ENCODE peak calls at places on chromosomes 11 and 22, in seven cellular contexts. A is MM.1S, W is thyroid gland, G is PC-9, B is endodermal cell, C is brain microvascular endothelial cell, V is colonic mucosa. E is an unnamed sample.

GRCh38 chr11:94768602-94769511 is 701 bp downstream of the AMOTL1 start:
- DNase-seq in B (peak), W (peak), C (no peak), A (peak), G (no peak), V (no peak), E (peak)

GRCh38 chr11:17595526-17596309 is 48.7 kb downstream of the OTOG start:
- DNase-seq in V (peak), G (no peak), W (no peak), C (no peak), B (no peak), A (no peak), E (no peak)

GRCh38 chr22:42443240-42444059 is 11.2 kb upstream of the NFAM1 start:
- DNase-seq in G (no peak), V (no peak), B (no peak), W (no peak), A (no peak), C (no peak), E (no peak)

GRCh38 chr11:34773826-34774225 is 142.4 kb downstream of the APIP start:
- DNase-seq in V (no peak), W (no peak), B (no peak), G (peak), C (no peak), A (no peak), E (no peak)

GRCh38 chr11:128361451-128362020 is 225.8 kb downstream of the ETS1 start:
- DNase-seq in C (peak), B (no peak), V (no peak), W (no peak), A (peak), G (no peak), E (no peak)

GRCh38 chr11:28836285-28837081 is 728.3 kb downstream of the METTL15 start:
- DNase-seq in A (no peak), W (no peak), G (peak), B (no peak), V (no peak), C (peak), E (no peak)

GRCh38 chr11:70434813-70435300 is 36.5 kb downstream of the CTTN start:
- DNase-seq in A (no peak), W (no peak), B (no peak), V (no peak), C (no peak), G (no peak), E (no peak)

GRCh38 chr11:77705195-77705876 is 67.7 kb upstream of the CLNS1A start:
- DNase-seq in B (no peak), V (no peak), G (peak), A (no peak), C (peak), W (no peak), E (no peak)

GRCh38 chr11:124898711-124899110 is 1.0 kb upstream of the ROBO4 start:
- DNase-seq in A (no peak), C (no peak), B (peak), W (no peak), G (no peak), V (no peak), E (peak)

GRCh38 chr11:43360361-43361032 is 1.8 kb downstream of the TTC17 start:
- DNase-seq in A (no peak), V (no peak), B (no peak), C (no peak), G (no peak), W (no peak), E (no peak)

GRCh38 chr22:44184006-44184405 is 3.3 kb downstream of the PARVG start:
- DNase-seq in G (no peak), C (no peak), A (no peak), V (no peak), B (no peak), W (no peak), E (no peak)

GRCh38 chr11:2779499-2779980 is 79.7 kb upstream of the KCNQ1OT1 start:
- DNase-seq in W (no peak), G (no peak), V (no peak), A (no peak), B (peak), C (no peak), E (no peak)

GRCh38 chr11:14413307-14414072 is 54.5 kb upstream of the RRAS2 start:
- DNase-seq in W (no peak), A (no peak), G (no peak), V (no peak), C (peak), B (peak), E (no peak)

GRCh38 chr11:68412593-68413475 is 47.7 kb upstream of the PPP6R3 start:
- DNase-seq in B (no peak), G (no peak), C (no peak), A (no peak), V (no peak), W (no peak), E (no peak)

GRCh38 chr11:6635082-6635932 is 16.1 kb upstream of the TPP1 start:
- DNase-seq in V (peak), A (no peak), G (no peak), W (no peak), C (no peak), B (no peak), E (peak)

GRCh38 chr22:17095538-17095937 is 10.7 kb downstream of the IL17RA start:
- DNase-seq in A (no peak), B (peak), C (no peak), V (no peak), G (no peak), W (no peak), E (no peak)

GRCh38 chr11:119339581-119340334 is 925 bp downstream of the C1QTNF5 start:
- DNase-seq in B (peak), W (peak), C (no peak), G (no peak), A (no peak), V (peak), E (peak)

GRCh38 chr22:19912236-19912999 is 29.2 kb upstream of the COMT start:
- DNase-seq in B (peak), W (peak), C (no peak), V (no peak), G (no peak), A (no peak), E (no peak)

GRCh38 chr11:101567086-101567485 is 16.7 kb downstream of the TRPC6 start:
- DNase-seq in A (no peak), C (no peak), W (no peak), B (peak), G (no peak), V (no peak), E (no peak)

GRCh38 chr11:68968306-68969255 is 12.2 kb downstream of the MRGPRD start:
- DNase-seq in C (no peak), G (no peak), B (no peak), W (no peak), A (no peak), V (no peak), E (peak)

DNA sequence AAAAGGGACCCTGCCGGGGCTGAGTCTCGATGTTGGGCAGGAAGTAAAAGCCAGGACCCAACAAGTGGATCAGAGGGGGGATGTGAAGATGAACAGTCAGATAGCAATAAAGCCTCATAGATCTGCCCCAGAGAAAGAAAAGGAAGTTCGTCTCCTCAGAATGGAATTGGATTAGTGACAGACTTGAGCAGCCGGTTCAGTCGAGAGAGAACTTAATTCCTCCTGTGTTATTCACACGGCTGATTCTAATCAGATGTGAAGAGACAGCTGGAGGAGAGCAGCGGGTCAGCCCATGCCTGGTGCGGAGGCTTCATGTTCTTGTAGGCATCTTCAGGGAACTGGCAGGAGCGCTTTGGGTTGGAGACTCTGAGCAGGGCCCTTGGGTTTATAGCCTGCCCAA is 29.3 kb upstream of the CABP7 start:
- DNase-seq in A (no peak), V (no peak), G (peak), B (no peak), C (no peak), W (no peak), E (no peak)
- H3K27ac ChIP-seq in A (no peak), V (no peak), G (no peak), B (no peak), C (no peak), W (no peak), E (no peak)

GRCh38 chr11:61955031-61955415 is 4.9 kb downstream of the BEST1 start:
- DNase-seq in A (no peak), B (peak), C (peak), G (peak), W (peak), V (peak), E (peak)
- H3K4me3 ChIP-seq in A (no peak), B (no peak), C (peak), G (peak), W (no peak), V (peak), E (peak)

GRCh38 chr11:44727114-44727372 is 281 bp downstream of the TSPAN18 start:
- DNase-seq in W (no peak), B (peak), V (no peak), C (no peak), A (no peak), G (no peak), E (no peak)

GRCh38 chr11:44728085-44728410 is 1.3 kb downstream of the TSPAN18 start:
- DNase-seq in C (no peak), W (no peak), V (no peak), B (no peak), G (no peak), A (no peak), E (no peak)

GRCh38 chr11:44726278-44727113 is at the start of gene TSPAN18:
- DNase-seq in C (no peak), W (peak), B (peak), G (no peak), V (peak), A (peak), E (peak)

GRCh38 chr11:44728491-44728910 is 1.7 kb downstream of the TSPAN18 start:
- DNase-seq in W (no peak), B (peak), A (no peak), C (no peak), V (no peak), G (no peak), E (peak)

DNA sequence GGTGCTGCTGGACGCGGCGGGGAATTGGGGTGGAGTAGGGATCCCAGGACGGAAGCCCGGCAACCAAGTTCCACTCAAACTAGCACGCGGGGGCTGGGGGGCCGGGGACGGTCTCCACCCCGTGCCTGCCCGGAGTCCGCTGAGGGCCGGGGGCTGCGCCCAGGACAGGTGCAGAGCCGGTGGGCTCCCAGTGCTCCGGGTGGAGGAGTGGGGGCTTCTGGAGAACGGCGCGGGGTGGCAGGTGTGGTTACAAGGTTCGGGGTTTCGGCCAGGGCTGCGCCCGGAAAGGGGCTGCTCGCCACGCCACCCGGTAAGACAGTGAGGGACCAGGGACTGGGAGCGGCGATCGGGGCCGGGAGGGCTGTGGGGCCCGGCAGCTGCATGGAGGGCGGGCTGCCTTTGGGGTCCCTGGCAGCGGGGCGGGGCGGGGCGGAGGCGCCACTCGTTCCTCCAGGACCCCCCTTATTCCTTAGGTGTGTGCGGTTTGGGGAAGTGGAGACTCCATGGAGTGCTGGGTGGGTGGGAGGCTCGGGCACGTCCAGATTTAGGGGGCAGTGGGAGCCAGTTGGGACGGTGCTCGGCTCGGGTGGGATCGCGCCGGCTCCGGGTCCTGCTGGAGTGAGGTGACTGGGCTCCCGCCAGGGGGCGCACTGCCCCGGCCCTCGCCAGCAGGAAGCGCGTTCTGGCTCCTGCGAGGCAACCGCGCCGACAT is 767 bp downstream of the TSPAN18 start:
- DNase-seq in W (peak), C (peak), B (peak), G (no peak), V (peak), A (peak), E (peak)
- H3K27ac ChIP-seq in W (peak), C (no peak), B (peak), G (no peak), V (no peak), A (no peak), E (peak)

GRCh38 chr11:73969091-73969490 is 13.6 kb downstream of the UCP2 start:
- DNase-seq in C (no peak), G (peak), V (no peak), W (no peak), A (no peak), B (no peak), E (no peak)
- H3K4me3 ChIP-seq in C (no peak), G (no peak), V (no peak), W (no peak), A (no peak), B (no peak), E (no peak)

DNA sequence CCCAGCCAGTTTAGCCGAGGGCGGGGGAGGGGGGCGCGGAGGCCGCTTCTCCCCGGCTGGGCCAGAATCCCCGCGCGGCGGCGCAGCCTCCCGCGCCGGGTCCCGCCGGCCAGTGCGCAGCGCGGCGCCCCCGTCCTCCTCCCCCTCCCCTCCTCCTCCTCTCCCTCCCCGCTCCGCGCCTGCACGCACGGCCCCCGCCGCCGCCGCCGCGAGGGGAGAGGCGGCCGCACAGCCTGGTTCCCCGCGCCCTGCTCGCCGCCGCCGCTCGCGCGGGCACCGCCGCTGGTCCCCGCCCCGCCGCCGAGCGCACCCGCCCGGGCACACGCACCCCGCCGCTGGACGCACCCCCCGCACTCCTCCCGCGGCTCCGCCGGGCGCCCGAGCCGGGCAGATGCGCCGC is at the start of gene FLRT1:
- DNase-seq in B (no peak), V (no peak), A (no peak), G (no peak), C (no peak), W (peak), E (no peak)
- H3K27ac ChIP-seq in B (no peak), V (no peak), A (no peak), G (no peak), C (no peak), W (peak), E (peak)

DNA sequence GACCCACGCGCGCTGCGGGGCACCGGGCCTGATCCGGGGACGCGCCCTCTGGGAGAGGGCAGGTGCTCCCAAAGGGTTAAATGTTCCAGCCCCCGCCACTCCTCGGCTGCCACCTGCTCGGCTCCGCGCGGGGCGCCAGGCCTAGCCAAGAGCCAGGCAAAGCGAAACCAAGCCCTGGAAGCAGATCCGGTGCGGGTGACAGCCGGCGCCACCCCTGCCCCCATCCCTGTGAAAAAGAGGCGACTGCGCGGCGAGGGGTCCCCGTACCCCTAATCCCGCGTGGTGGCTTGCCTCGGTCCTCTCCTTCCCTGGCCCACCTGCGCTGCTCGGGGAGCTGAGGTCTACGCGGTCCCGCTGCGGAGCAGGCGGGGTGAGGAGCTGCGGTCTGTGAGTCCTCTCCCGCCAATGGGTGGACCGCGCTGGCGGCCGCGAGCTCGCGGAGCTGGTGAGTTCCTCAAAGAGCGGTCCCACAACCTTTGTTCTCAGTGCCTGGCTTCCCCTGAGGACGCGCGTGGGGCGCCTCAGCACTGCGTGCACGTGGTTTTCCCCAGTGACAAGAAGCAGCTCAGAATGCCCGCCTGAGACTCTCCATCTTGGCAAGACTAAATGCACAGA is at the start of gene ME3:
- DNase-seq in A (peak), V (peak), C (no peak), G (peak), B (peak), W (peak), E (peak)
- H3K4me3 ChIP-seq in A (peak), V (peak), C (peak), G (peak), B (peak), W (peak), E (peak)

GRCh38 chr11:60936467-60937143 is 12.3 kb downstream of the TMEM132A start:
- DNase-seq in W (no peak), V (no peak), G (peak), B (no peak), A (no peak), C (no peak), E (peak)
- H3K27ac ChIP-seq in W (peak), V (no peak), G (no peak), B (no peak), A (no peak), C (no peak), E (peak)

GRCh38 chr11:117816846-117817212 is 7.7 kb downstream of the FXYD2 start:
- DNase-seq in G (no peak), W (no peak), B (peak), C (no peak), V (no peak), A (no peak), E (no peak)
- H3K4me3 ChIP-seq in G (no peak), W (no peak), B (peak), C (no peak), V (no peak), A (no peak), E (peak)

GRCh38 chr11:134049303-134049702 is 19.6 kb upstream of the JAM3 start:
- DNase-seq in V (no peak), G (no peak), C (no peak), A (no peak), B (no peak), W (no peak), E (no peak)

GRCh38 chr11:134052988-134053945 is 15.6 kb upstream of the JAM3 start:
- DNase-seq in W (no peak), B (peak), G (no peak), V (no peak), C (no peak), A (no peak), E (no peak)

GRCh38 chr11:134052395-134052987 is 16.4 kb upstream of the JAM3 start:
- DNase-seq in A (no peak), W (no peak), V (no peak), C (no peak), B (no peak), G (no peak), E (no peak)

GRCh38 chr11:134048028-134048427 is 20.8 kb upstream of the JAM3 start:
- DNase-seq in C (no peak), G (no peak), W (no peak), B (no peak), A (no peak), V (no peak), E (no peak)

GRCh38 chr11:134050541-134051383 is 18.1 kb upstream of the JAM3 start:
- DNase-seq in A (peak), B (peak), V (peak), G (no peak), W (peak), C (peak), E (peak)
- H3K27ac ChIP-seq in A (no peak), B (no peak), V (peak), G (no peak), W (no peak), C (no peak), E (no peak)

GRCh38 chr22:49670610-49671330 is 156.9 kb downstream of the BRD1 start:
- DNase-seq in W (no peak), G (no peak), B (peak), C (no peak), V (no peak), A (no peak), E (peak)

GRCh38 chr22:49673048-49673447 is 154.6 kb downstream of the BRD1 start:
- DNase-seq in C (no peak), B (peak), G (no peak), V (no peak), A (no peak), W (no peak), E (no peak)

GRCh38 chr22:49671331-49672012 is 156.2 kb downstream of the BRD1 start:
- DNase-seq in B (peak), C (no peak), A (no peak), V (no peak), G (no peak), W (no peak), E (no peak)

GRCh38 chr22:49674479-49674830 is 153.2 kb downstream of the BRD1 start:
- DNase-seq in W (no peak), G (no peak), C (no peak), B (no peak), A (no peak), V (no peak), E (no peak)

DNA sequence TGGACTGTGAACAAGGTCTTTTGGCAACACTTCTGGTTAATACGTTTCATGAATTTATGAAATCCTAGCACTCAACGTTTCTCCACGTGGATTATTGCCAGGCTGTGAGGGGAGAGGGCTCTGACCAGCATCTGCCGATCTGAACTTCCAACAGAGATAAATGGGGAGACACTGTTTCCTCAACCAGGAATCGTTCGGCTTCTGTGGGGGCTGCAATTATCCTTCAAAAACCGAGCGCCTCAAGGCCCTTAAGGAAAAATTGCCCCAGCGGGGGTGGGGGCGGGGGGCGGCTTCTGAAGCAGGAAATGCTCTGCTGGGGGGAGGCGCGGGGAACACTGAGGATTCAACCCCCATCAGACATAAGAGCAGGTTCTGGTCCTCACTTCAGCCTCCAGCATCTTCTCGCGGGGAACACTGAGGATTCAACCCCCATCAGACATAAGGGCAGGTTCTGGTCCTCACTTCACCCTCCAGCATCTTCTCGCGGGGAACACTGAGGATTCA is 155.6 kb downstream of the BRD1 start:
- DNase-seq in B (no peak), G (no peak), A (no peak), W (no peak), V (no peak), C (no peak), E (no peak)
- H3K4me3 ChIP-seq in B (no peak), G (no peak), A (no peak), W (no peak), V (no peak), C (no peak), E (no peak)